ENCODE peak calls at places on chromosome 11, in eight cellular contexts. B, I, Q, S, D, W, A and P are unnamed samples.

GRCh38 chr11:93567406-93567819 is 24.2 kb upstream of the SMCO4 start:
- DNase-seq in B (peak; percentile 45), S (no peak), D (no peak), I (no peak), A (peak; percentile 94), Q (no peak), W (peak; percentile 70), P (peak; percentile 67)

GRCh38 chr11:28491431-28491830 is 383.2 kb downstream of the METTL15 start:
- DNase-seq in I (no peak), W (no peak), S (no peak), Q (no peak), A (no peak), D (no peak), B (no peak), P (no peak)

GRCh38 chr11:106624377-106624776 is 393.9 kb downstream of the GUCY1A2 start:
- DNase-seq in D (no peak), I (no peak), Q (no peak), S (no peak), W (no peak), B (no peak), A (no peak), P (no peak)

GRCh38 chr11:45473491-45473890 is 187.3 kb upstream of the SYT13 start:
- DNase-seq in S (no peak), B (no peak), Q (no peak), D (no peak), W (no peak), I (no peak), A (peak; percentile 42), P (no peak)

GRCh38 chr11:73982595-73982989 is at the start of gene UCP2:
- DNase-seq in I (no peak), W (peak; percentile 72), D (peak; percentile 95), Q (no peak), S (peak; percentile 71), B (peak; percentile 80), A (no peak), P (peak; percentile 95)

GRCh38 chr11:64032050-64032449 is 3.7 kb upstream of the FLRT1 start:
- DNase-seq in Q (no peak), W (no peak), D (no peak), I (no peak), S (no peak), B (no peak), A (no peak), P (no peak)

GRCh38 chr11:125229916-125230315 is 65.4 kb downstream of the PKNOX2 start:
- DNase-seq in D (no peak), A (no peak), S (no peak), Q (no peak), B (no peak), I (no peak), W (no peak), P (no peak)

GRCh38 chr11:67996622-67997459 is 7.1 kb downstream of the UNC93B1 start:
- DNase-seq in B (peak; percentile 52), W (no peak), D (peak; percentile 91), I (no peak), A (no peak), S (no peak), Q (no peak), P (peak; percentile 86)

GRCh38 chr11:58772719-58773285 is 41.1 kb upstream of the GLYAT start:
- DNase-seq in W (no peak), D (no peak), B (no peak), A (no peak), Q (no peak), S (no peak), I (no peak), P (no peak)

GRCh38 chr11:58771458-58771855 is 39.7 kb upstream of the GLYAT start:
- DNase-seq in S (no peak), W (no peak), Q (peak; percentile 9), I (no peak), B (no peak), D (no peak), A (no peak), P (no peak)

GRCh38 chr11:58769308-58769707 is 37.6 kb upstream of the GLYAT start:
- DNase-seq in Q (no peak), B (no peak), D (no peak), A (no peak), W (no peak), I (no peak), S (no peak), P (no peak)

GRCh38 chr11:58770166-58770565 is 38.4 kb upstream of the GLYAT start:
- DNase-seq in W (no peak), B (no peak), S (no peak), A (no peak), Q (no peak), D (no peak), I (no peak), P (no peak)

DNA sequence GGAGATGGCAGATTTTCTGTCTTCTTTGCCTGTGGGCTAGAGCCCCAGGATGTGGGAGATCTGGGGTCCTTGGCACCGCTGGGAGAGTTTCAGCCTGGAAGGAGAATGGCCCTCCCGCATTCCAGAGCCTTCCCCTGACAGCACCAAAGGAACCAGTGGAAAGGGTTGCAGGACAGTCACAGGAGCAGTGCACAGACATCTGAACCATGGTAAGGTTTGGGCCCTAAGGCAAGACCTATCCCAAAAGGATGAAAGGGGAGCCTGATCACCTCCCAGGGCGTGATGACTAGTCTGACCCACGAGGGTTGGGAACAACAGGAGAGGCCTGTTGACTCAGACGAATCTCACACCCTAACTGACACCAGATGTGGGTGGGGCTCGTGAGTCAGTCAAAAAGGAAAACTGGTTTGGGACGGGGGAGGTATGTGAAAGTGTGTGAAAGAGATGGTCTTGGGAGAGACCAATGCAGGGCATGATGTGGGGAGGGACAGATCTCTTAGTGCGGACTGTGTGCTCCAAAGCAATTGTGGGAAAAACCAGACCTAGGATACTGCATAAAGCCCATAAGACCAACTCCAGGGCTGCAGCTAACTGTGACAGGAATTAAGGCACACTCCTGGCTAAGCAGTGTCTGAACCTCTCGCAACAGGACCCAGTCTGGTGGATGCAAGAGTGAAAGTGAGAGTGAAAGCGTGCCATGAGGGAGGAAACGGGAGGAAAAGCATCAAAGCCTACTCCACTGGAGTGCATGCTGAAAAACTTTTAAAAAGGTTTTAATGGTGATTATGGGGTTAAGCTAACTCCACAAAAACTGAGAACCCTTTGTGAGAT is 39.1 kb upstream of the GLYAT start:
- DNase-seq in Q (peak; percentile 98), A (no peak), S (peak; percentile 79), W (no peak), I (peak; percentile 76), D (no peak), B (no peak), P (no peak)
- TF ChIP-seq CTCF in Q (no peak), A (no peak), S (no peak), W (no peak), I (no peak), D (no peak), B (no peak), P (no peak)

GRCh38 chr11:44146931-44147330 is 51.5 kb downstream of the EXT2 start:
- DNase-seq in W (no peak), Q (no peak), B (no peak), A (no peak), S (no peak), I (no peak), D (no peak), P (no peak)

GRCh38 chr11:44147751-44148150 is 52.3 kb downstream of the EXT2 start:
- DNase-seq in Q (no peak), W (no peak), I (no peak), D (no peak), A (no peak), S (no peak), B (no peak), P (no peak)

GRCh38 chr11:44140805-44141204 is 45.3 kb downstream of the EXT2 start:
- DNase-seq in Q (no peak), W (no peak), S (no peak), D (no peak), A (no peak), I (no peak), B (no peak), P (no peak)

GRCh38 chr11:44145011-44145777 is 49.7 kb downstream of the EXT2 start:
- DNase-seq in W (no peak), B (no peak), S (no peak), D (no peak), A (no peak), I (no peak), Q (no peak), P (no peak)

DNA sequence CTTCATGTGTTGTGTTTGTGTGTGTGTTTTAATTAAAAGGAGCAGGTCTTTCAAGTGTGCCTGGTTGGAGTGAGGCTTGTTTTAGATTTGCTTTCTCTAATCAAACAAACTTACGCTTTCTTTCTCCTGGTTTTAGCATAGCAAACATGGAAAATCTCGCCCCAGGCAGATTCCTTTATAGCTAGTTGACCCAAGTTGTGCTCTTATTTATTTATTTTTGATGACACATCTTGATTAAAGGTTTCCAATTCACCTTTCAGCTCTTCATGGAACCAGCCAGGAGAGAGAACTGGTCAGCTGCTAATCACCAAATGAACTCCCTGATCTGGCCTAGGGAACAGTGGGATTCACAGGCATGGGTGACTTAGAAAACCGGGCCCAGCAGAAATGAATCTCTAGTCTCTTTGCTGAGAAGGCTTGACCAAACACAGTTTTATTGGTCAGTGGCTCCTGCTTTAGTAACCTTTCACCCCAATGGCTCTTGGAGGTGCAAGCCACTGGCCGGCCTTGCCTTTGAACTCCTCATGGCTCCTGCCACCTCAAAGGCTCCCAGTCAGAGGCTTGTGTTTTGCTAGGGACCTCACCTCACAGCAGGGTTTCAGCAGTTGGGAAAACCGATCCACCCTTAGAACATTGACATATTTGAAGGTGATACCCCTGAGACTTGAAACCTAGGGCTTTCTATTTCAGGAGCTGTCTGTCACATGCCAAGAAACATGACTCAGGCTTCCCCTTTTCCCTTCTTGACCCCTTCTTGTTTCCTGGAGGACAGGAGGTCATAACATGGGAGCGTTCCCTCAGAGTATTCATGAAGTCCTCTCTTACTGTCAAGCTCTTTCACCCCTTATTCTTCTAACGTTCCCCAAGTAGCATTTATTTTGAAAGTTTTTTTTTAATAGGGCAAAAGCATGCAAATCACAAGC is 48.8 kb downstream of the EXT2 start:
- DNase-seq in D (no peak), Q (no peak), I (no peak), S (peak; percentile 30), B (no peak), W (peak; percentile 69), A (no peak), P (no peak)
- H3K27ac ChIP-seq in D (no peak overlapping the region), Q (no peak overlapping the region), I (no peak overlapping the region), S (no peak overlapping the region), B (no peak overlapping the region), W (peak overlapping the region; percentile 65), A (no peak overlapping the region), P (no peak overlapping the region)

DNA sequence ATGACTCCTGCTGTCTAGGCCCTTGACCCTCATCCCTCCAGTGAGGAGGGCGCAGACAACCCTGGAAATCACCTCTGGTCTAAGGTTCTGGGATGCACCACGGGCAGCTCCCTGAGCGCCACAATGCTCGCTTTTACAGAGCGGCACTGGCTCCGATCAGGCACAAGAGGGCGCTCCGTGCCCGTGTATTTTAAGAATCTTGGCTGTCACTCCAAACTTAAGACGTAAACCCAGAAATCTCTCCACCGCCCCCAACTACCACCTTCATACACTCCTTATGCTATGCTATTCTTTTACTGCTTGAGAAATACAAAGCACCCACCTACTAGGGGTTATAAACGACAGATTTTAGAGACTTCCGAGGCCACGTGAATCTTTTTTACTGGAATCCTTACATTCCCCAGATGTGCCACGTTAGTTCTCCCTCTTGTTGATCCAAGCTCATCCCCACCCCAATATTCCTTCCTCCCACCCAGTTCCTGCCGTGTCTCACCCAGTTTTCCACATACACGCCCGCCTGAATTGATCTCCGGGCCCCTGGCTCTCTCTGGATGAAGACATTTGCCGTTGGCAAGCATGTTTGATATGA is 453.6 kb downstream of the OPCML start:
- DNase-seq in S (peak; percentile 21), Q (peak; percentile 18), B (no peak), A (no peak), D (no peak), I (no peak), W (peak; percentile 16), P (no peak)
- TF ChIP-seq CTCF in S (peak; percentile 74), Q (peak; percentile 85), B (no peak), A (peak; percentile 34), D (peak; percentile 68), I (peak; percentile 79), W (peak; percentile 47), P (peak; percentile 75)

GRCh38 chr11:59630493-59630892 is 14.9 kb upstream of the OSBP start:
- DNase-seq in A (no peak), D (no peak), I (no peak), B (no peak), W (no peak), S (no peak), Q (no peak), P (no peak)

GRCh38 chr11:59629996-59630395 is 14.4 kb upstream of the OSBP start:
- DNase-seq in Q (no peak), I (no peak), D (no peak), B (no peak), S (no peak), A (no peak), W (no peak), P (no peak)

GRCh38 chr11:59625703-59626102 is 10.1 kb upstream of the OSBP start:
- DNase-seq in I (no peak), B (no peak), A (no peak), Q (no peak), S (no peak), W (no peak), D (no peak), P (no peak)
- H3K27ac ChIP-seq in I (no peak overlapping the region), B (no peak overlapping the region), A (no peak overlapping the region), Q (no peak overlapping the region), S (no peak overlapping the region), W (no peak overlapping the region), D (no peak overlapping the region), P (no peak overlapping the region)